ENCODE peak calls at places on chromosomes 5 and 9, in eight cellular contexts. K is T-helper 1 cell, M is kidney glomerular epithelial cell, X is GM03348, R is HS-27A, F is COR-L47, E is GM04504, D is NCI-H1105. J is an unnamed sample.

GRCh38 chr5:76082790-76083554 is at the start of gene SV2C:
- DNase-seq in K (no peak), M (peak; percentile 4), X (peak; percentile 36), R (no peak), F (peak; percentile 4), E (no peak), D (peak; percentile 37), J (peak; percentile 2)

GRCh38 chr5:143229896-143230675 is 173.4 kb downstream of the NR3C1 start:
- DNase-seq in K (peak; percentile 17), M (peak; percentile 58), X (peak; percentile 64), R (no peak), F (no peak), E (peak; percentile 51), D (no peak), J (no peak)

GRCh38 chr5:122051569-122051968 is 26.5 kb downstream of the LOX start:
- DNase-seq in K (no peak), M (no peak), X (no peak), R (no peak), F (no peak), E (no peak), D (no peak), J (no peak)

GRCh38 chr9:93458702-93459101 is 5.3 kb upstream of the FAM120AOS start:
- DNase-seq in K (no peak), M (no peak), X (no peak), R (no peak), F (no peak), E (no peak), D (no peak), J (no peak)

GRCh38 chr5:6734243-6734695 is 21.0 kb downstream of the TENT4A start:
- DNase-seq in K (no peak), M (no peak), X (no peak), R (no peak), F (no peak), E (no peak), D (no peak), J (no peak)

GRCh38 chr9:133113163-133113927 is 7.7 kb downstream of the RALGDS start:
- DNase-seq in K (no peak), M (no peak), X (peak; percentile 69), R (no peak), F (no peak), E (no peak), D (no peak), J (peak; percentile 68)

GRCh38 chr5:122845253-122846050 is at the start of gene SNX24:
- DNase-seq in K (peak; percentile 61), M (peak; percentile 53), X (peak; percentile 94), R (no peak), F (peak; percentile 77), E (peak; percentile 39), D (peak; percentile 42), J (peak; percentile 69)

GRCh38 chr5:152462021-152462721 is 57.1 kb upstream of the NMUR2 start:
- DNase-seq in K (no peak), M (no peak), X (no peak), R (no peak), F (no peak), E (no peak), D (no peak), J (no peak)

GRCh38 chr5:177086918-177087706 is 397 bp downstream of the FGFR4 start:
- DNase-seq in K (peak; percentile 49), M (peak; percentile 61), X (peak; percentile 63), R (no peak), F (peak; percentile 47), E (no peak), D (peak; percentile 27), J (no peak)

GRCh38 chr5:95788493-95788892 is 34.0 kb downstream of the GLRX start:
- DNase-seq in K (no peak), M (no peak), X (no peak), R (no peak), F (no peak), E (no peak), D (no peak), J (no peak)

GRCh38 chr5:10914741-10915480 is 153.9 kb upstream of the DAP start:
- DNase-seq in K (no peak), M (no peak), X (no peak), R (no peak), F (no peak), E (peak; percentile 26), D (no peak), J (peak; percentile 31)

GRCh38 chr9:116360974-116361373 is 207.4 kb downstream of the PAPPA start:
- DNase-seq in K (no peak), M (no peak), X (no peak), R (no peak), F (no peak), E (no peak), D (no peak), J (no peak)

GRCh38 chr9:28050046-28050445 is 476.8 kb upstream of the C9orf72 start:
- DNase-seq in K (no peak), M (no peak), X (peak; percentile 26), R (no peak), F (no peak), E (no peak), D (no peak), J (no peak)

GRCh38 chr9:77649109-77649812 is 1.1 kb upstream of the GNA14 start:
- DNase-seq in K (no peak), M (no peak), X (peak; percentile 43), R (no peak), F (no peak), E (no peak), D (no peak), J (peak; percentile 38)

GRCh38 chr9:70924380-70924779 is 197.0 kb downstream of the TRPM3 start:
- DNase-seq in K (no peak), M (peak; percentile 82), X (peak; percentile 51), R (peak; percentile 33), F (no peak), E (peak; percentile 79), D (no peak), J (peak; percentile 81)

GRCh38 chr9:38443181-38443580 is 18.9 kb upstream of the IGFBPL1 start:
- DNase-seq in K (no peak), M (peak; percentile 68), X (no peak), R (no peak), F (no peak), E (no peak), D (no peak), J (peak; percentile 61)

GRCh38 chr5:141022384-141022783 is 28.8 kb upstream of the PCDHB1 start:
- DNase-seq in K (no peak), M (no peak), X (no peak), R (no peak), F (no peak), E (no peak), D (no peak), J (no peak)

GRCh38 chr9:125632321-125633115 is 74.5 kb downstream of the MAPKAP1 start:
- DNase-seq in K (no peak), M (peak; percentile 77), X (peak; percentile 16), R (no peak), F (no peak), E (no peak), D (no peak), J (peak; percentile 59)

GRCh38 chr9:131469369-131469768 is 33.3 kb upstream of the POMT1 start:
- DNase-seq in K (no peak), M (no peak), X (no peak), R (no peak), F (no peak), E (no peak), D (no peak), J (no peak)

GRCh38 chr9:35667939-35668338 is 2.9 kb upstream of the ARHGEF39 start:
- DNase-seq in K (no peak), M (no peak), X (no peak), R (no peak), F (no peak), E (no peak), D (no peak), J (no peak)

GRCh38 chr5:138726848-138727247 is 26.4 kb upstream of the CTNNA1 start:
- DNase-seq in K (no peak), M (no peak), X (no peak), R (no peak), F (no peak), E (no peak), D (no peak), J (no peak)

J was measured in amniotic epithelial cell.